ENCODE peak calls at places on chromosomes 11 and 22, in six cellular contexts. I is MCF 10A, R is activated B cell treated with CpG ODN at 0.5 μM for 24 hours, B is nephron progenitor cell, O is fibroblast of lung, H is AG04450. S is an unnamed sample.

GRCh38 chr11:72741849-72742521 is 10.2 kb downstream of the ARAP1 start:
- DNase-seq in I (peak), H (no peak), O (no peak), R (no peak), B (no peak), S (no peak)

GRCh38 chr11:45180888-45181594 is 34.6 kb downstream of the PRDM11 start:
- DNase-seq in H (no peak), O (peak), B (peak), R (peak), I (peak), S (peak)

GRCh38 chr11:19848219-19848618 is 135.6 kb downstream of the NAV2 start:
- DNase-seq in B (no peak), H (no peak), O (no peak), I (no peak), R (no peak), S (no peak)

GRCh38 chr22:29152381-29153138 is 53.1 kb upstream of the EMID1 start:
- DNase-seq in H (no peak), I (no peak), O (no peak), R (no peak), B (no peak), S (no peak)

GRCh38 chr22:24761888-24762675 is 12.4 kb downstream of the PIWIL3 start:
- DNase-seq in B (no peak), R (no peak), H (no peak), O (no peak), I (no peak), S (no peak)

GRCh38 chr11:13126430-13126829 is 117.3 kb downstream of the RASSF10 start:
- DNase-seq in H (peak), I (peak), O (peak), R (no peak), B (no peak), S (no peak)

GRCh38 chr22:32204856-32205722 is at the start of gene RFPL2:
- DNase-seq in B (peak), R (no peak), O (no peak), H (no peak), I (peak), S (peak)

GRCh38 chr11:131571571-131571970 is 201.2 kb downstream of the NTM start:
- DNase-seq in O (no peak), R (no peak), H (no peak), I (no peak), B (no peak), S (no peak)

GRCh38 chr11:94948070-94948617 is 25.2 kb downstream of the CWC15 start:
- DNase-seq in O (peak), I (no peak), B (no peak), R (no peak), H (no peak), S (no peak)

GRCh38 chr11:134439181-134439580 is 27.1 kb upstream of the B3GAT1 start:
- DNase-seq in O (no peak), I (no peak), R (no peak), B (no peak), H (no peak), S (no peak)
- TF ChIP-seq CTCF in O (no peak), I (no peak), R (no peak), B (no peak), H (no peak), S (peak)

GRCh38 chr11:119683783-119684182 is 45.2 kb downstream of the NECTIN1 start:
- DNase-seq in R (no peak), I (no peak), B (no peak), H (no peak), O (no peak), S (no peak)

GRCh38 chr11:119685073-119685746 is 43.8 kb downstream of the NECTIN1 start:
- DNase-seq in I (no peak), H (no peak), O (no peak), R (no peak), B (peak), S (no peak)

GRCh38 chr11:119687220-119688046 is 41.6 kb downstream of the NECTIN1 start:
- DNase-seq in I (no peak), O (no peak), R (no peak), B (no peak), H (no peak), S (no peak)

GRCh38 chr11:119686483-119686882 is 42.5 kb downstream of the NECTIN1 start:
- DNase-seq in I (no peak), B (no peak), R (no peak), H (no peak), O (no peak), S (no peak)

DNA sequence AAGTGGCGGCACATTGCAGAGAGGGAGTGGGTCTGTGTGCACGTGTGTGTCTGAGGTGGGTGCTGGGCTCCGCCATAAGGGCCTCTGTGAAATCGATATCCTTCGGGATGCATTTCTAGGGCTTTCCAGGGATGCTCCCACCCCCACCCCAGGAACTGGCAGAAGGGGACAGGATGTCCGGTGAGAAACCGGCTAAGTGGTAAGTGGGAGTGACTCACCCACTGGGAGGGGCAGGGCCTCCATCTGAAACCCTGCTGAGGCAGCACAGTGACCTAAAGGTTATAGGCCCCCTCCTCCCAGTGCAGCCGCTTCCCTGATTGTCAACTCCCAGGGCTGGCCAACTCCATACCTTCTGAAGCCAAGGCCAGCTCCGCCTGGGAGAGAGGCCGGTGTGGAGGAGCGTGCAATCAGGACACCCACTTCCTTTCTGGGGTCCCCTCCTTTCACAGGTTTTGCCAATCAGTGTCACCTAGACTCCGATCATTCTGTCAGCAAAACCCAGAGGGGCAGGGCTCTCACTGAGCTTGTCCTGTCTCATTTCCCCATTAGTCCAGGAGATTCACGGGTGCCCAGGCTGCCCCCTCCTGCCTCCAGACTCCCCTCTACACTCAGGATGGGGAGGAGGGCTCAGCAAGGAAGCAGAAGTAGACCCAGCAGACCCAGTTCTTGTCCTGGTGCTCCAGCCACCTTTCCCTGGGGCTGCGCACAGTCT is 44.5 kb downstream of the NECTIN1 start:
- DNase-seq in R (no peak), H (peak), B (peak), O (peak), I (peak), S (no peak)
- TF ChIP-seq CTCF in R (no peak), H (no peak), B (no peak), O (no peak), I (no peak), S (no peak)

GRCh38 chr11:6414874-6415328 is 4.0 kb downstream of the APBB1 start:
- DNase-seq in H (no peak), I (no peak), R (no peak), B (no peak), O (no peak), S (no peak)

GRCh38 chr11:6418199-6418957 is 516 bp downstream of the APBB1 start:
- DNase-seq in H (no peak), I (no peak), B (peak), O (no peak), R (no peak), S (no peak)

GRCh38 chr11:6420677-6421076 is 1.8 kb upstream of the APBB1 start:
- DNase-seq in H (no peak), R (no peak), B (no peak), O (no peak), I (no peak), S (no peak)

GRCh38 chr11:6413791-6414231 is 5.1 kb downstream of the APBB1 start:
- DNase-seq in R (no peak), H (no peak), B (no peak), I (no peak), O (no peak), S (no peak)

GRCh38 chr11:6418958-6419611 is at the start of gene APBB1:
- DNase-seq in R (peak), O (peak), B (peak), H (no peak), I (no peak), S (peak)
- TF ChIP-seq CTCF in R (no peak), O (peak), B (no peak), H (peak), I (no peak), S (no peak)

GRCh38 chr11:41499429-41499828 is 40.0 kb upstream of the LRRC4C start:
- DNase-seq in R (no peak), H (no peak), B (no peak), O (no peak), I (no peak), S (no peak)

GRCh38 chr11:41494716-41495115 is 35.3 kb upstream of the LRRC4C start:
- DNase-seq in I (no peak), O (no peak), B (no peak), H (no peak), R (no peak), S (no peak)

GRCh38 chr11:41497974-41498373 is 38.5 kb upstream of the LRRC4C start:
- DNase-seq in H (no peak), O (no peak), R (no peak), I (no peak), B (no peak), S (no peak)

GRCh38 chr11:41498726-41499125 is 39.3 kb upstream of the LRRC4C start:
- DNase-seq in R (no peak), H (no peak), B (no peak), O (no peak), I (peak), S (no peak)
- TF ChIP-seq CTCF in R (no peak), H (no peak), B (peak), O (no peak), I (peak), S (peak)

DNA sequence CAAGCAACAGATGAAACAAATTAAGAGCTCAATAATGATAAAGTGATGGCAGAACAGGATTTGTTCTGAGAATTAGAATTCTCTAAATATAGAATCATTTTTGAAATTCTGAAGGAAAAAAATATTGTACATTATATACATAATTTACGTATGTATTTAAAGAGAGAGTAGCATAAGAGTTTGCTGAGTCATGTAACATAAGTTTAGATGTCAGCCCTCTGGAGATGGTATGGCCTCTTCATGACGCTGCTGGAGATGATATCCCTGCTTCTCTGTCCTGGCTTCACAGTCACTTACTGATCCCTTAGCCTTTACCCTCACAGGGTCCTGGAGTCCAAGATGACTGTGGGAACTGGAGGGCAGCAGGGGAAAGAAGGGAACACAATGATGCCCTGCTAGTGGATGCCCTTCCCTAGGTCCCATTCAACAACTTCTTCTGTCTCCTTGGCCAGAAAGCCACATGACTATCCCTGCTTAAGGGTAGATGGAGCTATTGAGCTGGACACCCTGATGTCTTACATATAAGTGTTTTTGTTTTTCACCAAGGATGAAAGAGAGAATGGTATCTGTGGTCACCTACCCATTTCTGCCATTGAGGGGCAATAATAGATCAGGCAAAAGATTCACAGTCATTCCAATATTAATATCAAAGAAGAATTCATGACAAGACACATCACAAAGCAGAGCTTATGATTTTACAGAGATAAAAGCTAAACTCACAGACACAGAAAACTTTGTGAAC is 753.1 kb downstream of the TBC1D22A start:
- DNase-seq in H (no peak), O (peak), I (no peak), B (no peak), R (no peak), S (no peak)
- TF ChIP-seq CTCF in H (no peak), O (no peak), I (no peak), B (no peak), R (no peak), S (no peak)

GRCh38 chr22:45612451-45612901 is 59.2 kb upstream of the ATXN10 start:
- DNase-seq in B (peak), H (peak), I (peak), R (no peak), O (peak), S (no peak)
- TF ChIP-seq CTCF in B (no peak), H (no peak), I (no peak), R (no peak), O (no peak), S (no peak)

DNA sequence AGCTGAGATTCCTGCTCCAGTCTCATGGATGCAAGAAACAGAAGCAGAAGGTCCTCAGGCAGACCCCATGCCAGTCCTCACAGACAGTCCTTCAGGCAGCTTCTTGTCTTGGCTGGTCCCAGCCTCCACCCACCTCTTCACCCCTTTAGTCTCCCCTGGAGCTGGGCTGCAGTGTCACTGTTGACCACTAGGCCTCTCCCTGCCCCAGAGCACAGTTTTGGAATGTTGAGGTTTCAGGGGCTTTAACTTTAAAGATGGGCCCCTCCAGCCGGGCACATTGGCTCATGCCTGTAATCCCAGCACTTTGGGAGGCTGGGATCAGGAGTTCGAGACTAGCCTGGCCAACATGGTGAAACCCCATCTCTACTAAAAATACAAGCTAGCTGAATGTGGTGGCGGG is 39.5 kb upstream of the GCAT start:
- DNase-seq in R (no peak), B (no peak), H (no peak), O (no peak), I (no peak), S (no peak)
- TF ChIP-seq CTCF in R (no peak), B (peak), H (peak), O (peak), I (no peak), S (no peak)

GRCh38 chr11:3167143-3168119 is 2.3 kb upstream of the OSBPL5 start:
- DNase-seq in R (no peak), O (no peak), B (no peak), I (no peak), H (no peak), S (no peak)

GRCh38 chr11:3170756-3171670 is 5.9 kb upstream of the OSBPL5 start:
- DNase-seq in I (no peak), O (no peak), B (no peak), R (no peak), H (no peak), S (no peak)

GRCh38 chr11:3169952-3170755 is 5.0 kb upstream of the OSBPL5 start:
- DNase-seq in H (no peak), I (peak), R (no peak), B (no peak), O (no peak), S (no peak)

GRCh38 chr11:3171931-3172560 is 6.9 kb upstream of the OSBPL5 start:
- DNase-seq in O (no peak), H (no peak), B (no peak), I (no peak), R (no peak), S (no peak)

DNA sequence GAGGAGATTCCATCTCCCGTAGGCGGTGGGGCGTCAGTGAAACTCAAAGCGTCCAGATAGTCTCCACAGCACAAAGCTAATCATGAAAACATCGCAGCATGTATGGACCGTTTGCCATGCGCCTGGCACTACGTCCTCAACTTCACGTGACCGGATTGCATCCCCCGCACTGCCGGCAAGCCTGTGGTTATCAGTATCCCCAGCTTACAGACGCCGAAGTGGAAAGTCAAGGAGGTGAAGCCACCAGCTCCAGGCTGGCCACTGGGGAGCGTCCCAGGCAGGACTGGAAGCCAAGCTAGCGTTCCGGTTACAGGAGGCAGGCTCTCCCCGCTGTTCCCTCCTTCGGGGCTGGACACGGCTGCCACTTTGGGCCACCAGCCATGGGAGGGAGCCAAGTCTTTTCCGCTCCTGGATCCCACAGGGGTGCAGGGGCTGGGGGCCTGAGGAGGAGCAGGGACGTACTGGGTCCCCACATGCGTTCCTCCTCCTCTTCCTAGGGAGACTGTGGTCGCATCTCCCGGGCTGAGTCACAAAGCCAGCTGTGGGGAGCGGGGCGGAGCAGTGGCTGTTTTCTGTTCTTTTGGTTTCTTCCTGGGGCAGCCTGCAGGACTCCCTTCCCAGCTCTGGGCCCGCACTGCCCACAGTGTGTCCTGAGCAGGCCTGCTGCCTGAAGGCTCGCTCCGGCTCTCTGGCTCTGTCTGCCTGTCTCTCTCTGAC is 4.3 kb upstream of the OSBPL5 start:
- DNase-seq in O (peak), R (no peak), I (peak), B (no peak), H (no peak), S (no peak)
- TF ChIP-seq CTCF in O (peak), R (no peak), I (no peak), B (no peak), H (no peak), S (no peak)

GRCh38 chr11:35799655-35800054 is 137.1 kb downstream of the TRIM44 start:
- DNase-seq in B (no peak), H (no peak), R (no peak), O (no peak), I (no peak), S (no peak)
- TF ChIP-seq CTCF in B (no peak), H (no peak), R (no peak), O (peak), I (no peak), S (no peak)

GRCh38 chr11:128530119-128531091 is 57.0 kb downstream of the ETS1 start:
- DNase-seq in H (peak), R (no peak), I (peak), O (peak), B (no peak), S (no peak)
- TF ChIP-seq CTCF in H (no peak), R (no peak), I (no peak), O (no peak), B (no peak), S (no peak)